ENCODE peak calls at places on chromosomes 11 and 22, in five cellular contexts. Y is bronchial epithelial cell, J is A549, L is DMS53, K is NCI-H774. T is an unnamed sample.

GRCh38 chr11:102799656-102800339 is 1.8 kb upstream of the MMP1 start:
- DNase-seq in Y (no peak), J (no peak), L (no peak), K (no peak), T (no peak)

GRCh38 chr22:20436309-20437252 is 1.0 kb downstream of the SCARF2 start:
- DNase-seq in Y (no peak), K (no peak), L (peak), J (no peak), T (no peak)

GRCh38 chr11:26987205-26987604 is 6.7 kb upstream of the FIBIN start:
- DNase-seq in K (no peak), J (no peak), L (no peak), Y (no peak), T (no peak)

GRCh38 chr11:71914617-71915189 is 13.7 kb downstream of the XNDC1N start:
- DNase-seq in Y (no peak), K (no peak), L (no peak), J (no peak), T (no peak)

GRCh38 chr11:84817998-84818397 is 809.1 kb downstream of the DLG2 start:
- DNase-seq in K (no peak), J (no peak), L (no peak), Y (peak), T (no peak)

GRCh38 chr11:128327274-128327673 is 260.1 kb downstream of the ETS1 start:
- DNase-seq in L (no peak), K (no peak), J (no peak), Y (no peak), T (no peak)

GRCh38 chr22:22565991-22566390 is 6.9 kb upstream of the PRAME start:
- DNase-seq in Y (peak), J (no peak), K (no peak), L (no peak), T (no peak)

GRCh38 chr22:39097098-39098020 is at the start of gene APOBEC3H:
- DNase-seq in L (no peak), Y (peak), K (no peak), J (no peak), T (no peak)

GRCh38 chr11:47573321-47573720 is 5.4 kb downstream of the KBTBD4 start:
- DNase-seq in L (no peak), K (no peak), Y (no peak), J (no peak), T (no peak)